ENCODE peak calls at places on chromosomes 1 and 21, in four cellular contexts. L is PC-9, V is HCT116, Y is PC-3. O is an unnamed sample. For H3K9me2, the result is how much of the 10 kb centered on the place peaks cover.

GRCh38 chr1:160925652-160926241 is 28.9 kb downstream of the ITLN2 start:
- DNase-seq in L (no peak), V (no peak), Y (peak), O (peak)

GRCh38 chr1:57222307-57222706 is 201.6 kb downstream of the DAB1 start:
- DNase-seq in L (no peak), V (no peak), Y (no peak), O (no peak)

GRCh38 chr21:43297989-43298388 is 128.9 kb downstream of the SIK1 start:
- DNase-seq in L (no peak), V (no peak), Y (no peak), O (no peak)

GRCh38 chr1:178704833-178705232 is 20.2 kb upstream of the RALGPS2 start:
- DNase-seq in L (no peak), V (no peak), Y (no peak), O (no peak)

GRCh38 chr1:231508497-231508896 is 20.0 kb upstream of the TSNAX start:
- DNase-seq in L (no peak), V (no peak), Y (no peak), O (no peak)

GRCh38 chr1:33298623-33299277 is 22.1 kb downstream of the A3GALT2 start:
- DNase-seq in L (peak), V (peak), Y (peak), O (peak)

GRCh38 chr1:109740615-109741373 is at the start of gene GSTM3:
- DNase-seq in L (peak), V (no peak), Y (peak), O (no peak)

GRCh38 chr1:46719689-46720088 is 775 bp upstream of the EFCAB14 start:
- DNase-seq in L (peak), V (no peak), Y (peak), O (peak)

GRCh38 chr1:247105966-247106365 is 1.8 kb upstream of the ZNF669 start:
- DNase-seq in L (no peak), V (no peak), Y (no peak), O (no peak)

GRCh38 chr21:42312626-42313104 is 2.5 kb downstream of the TFF3 start:
- DNase-seq in L (no peak), V (no peak), Y (no peak), O (no peak)

GRCh38 chr1:201220388-201220715 is 29.7 kb downstream of the IGFN1 start:
- DNase-seq in L (no peak), V (no peak), Y (no peak), O (no peak)

GRCh38 chr1:39576016-39576657 is 453 bp downstream of the PABPC4 start:
- DNase-seq in L (peak), V (no peak), Y (peak), O (peak)

GRCh38 chr1:221824025-221824424 is 82.1 kb upstream of the DUSP10 start:
- DNase-seq in L (peak), V (no peak), Y (peak), O (no peak)

GRCh38 chr21:42630626-42631025 is 22.8 kb upstream of the PDE9A start:
- DNase-seq in L (no peak), V (no peak), Y (no peak), O (no peak)

GRCh38 chr1:109113787-109114568 is at the start of gene ELAPOR1:
- DNase-seq in L (no peak), V (no peak), Y (peak), O (peak)

GRCh38 chr21:17789085-17789484 is 30.1 kb downstream of the C21orf91 start:
- DNase-seq in L (no peak), V (no peak), Y (no peak), O (no peak)

GRCh38 chr1:169809370-169810095 is 14.8 kb upstream of the METTL18 start:
- DNase-seq in L (no peak), V (peak), Y (peak), O (peak)

GRCh38 chr1:193392686-193393085 is 206.3 kb upstream of the B3GALT2 start:
- DNase-seq in L (no peak), V (no peak), Y (no peak), O (peak)

GRCh38 chr1:162412002-162412401 is at the start of gene SH2D1B:
- DNase-seq in L (no peak), V (no peak), Y (peak), O (no peak)

GRCh38 chr1:160094806-160095205 is 3.6 kb downstream of the IGSF8 start:
- DNase-seq in L (no peak), V (no peak), Y (no peak), O (no peak)

GRCh38 chr1:108570128-108570527 is 10.2 kb downstream of the EEIG2 start:
- DNase-seq in L (no peak), V (peak), Y (peak), O (peak)

GRCh38 chr1:109895720-109896504 is 14.7 kb upstream of the CSF1 start:
- DNase-seq in L (peak), V (no peak), Y (peak), O (no peak)

GRCh38 chr1:180616441-180616840 is 15.4 kb upstream of the XPR1 start:
- DNase-seq in L (no peak), V (no peak), Y (no peak), O (no peak)

GRCh38 chr1:84732520-84732919 is 42.3 kb upstream of the SSX2IP start:
- DNase-seq in L (no peak), V (no peak), Y (peak), O (no peak)

GRCh38 chr1:18109756-18110597 is 2.4 kb downstream of the IGSF21 start:
- DNase-seq in L (no peak), V (no peak), Y (no peak), O (peak)

GRCh38 chr1:214604543-214604942 is 1.5 kb downstream of the CENPF start:
- DNase-seq in L (no peak), V (no peak), Y (peak), O (no peak)
- H2AFZ ChIP-seq in L (peak), V (no peak), Y (no peak), O (no peak)

GRCh38 chr1:6023346-6023745 is 22.3 kb upstream of the KCNAB2 start:
- DNase-seq in L (no peak), V (no peak), Y (no peak), O (no peak)
- H3K9me2 ChIP-seq in L (under half), V (under half), Y (under half), O (under half)

DNA sequence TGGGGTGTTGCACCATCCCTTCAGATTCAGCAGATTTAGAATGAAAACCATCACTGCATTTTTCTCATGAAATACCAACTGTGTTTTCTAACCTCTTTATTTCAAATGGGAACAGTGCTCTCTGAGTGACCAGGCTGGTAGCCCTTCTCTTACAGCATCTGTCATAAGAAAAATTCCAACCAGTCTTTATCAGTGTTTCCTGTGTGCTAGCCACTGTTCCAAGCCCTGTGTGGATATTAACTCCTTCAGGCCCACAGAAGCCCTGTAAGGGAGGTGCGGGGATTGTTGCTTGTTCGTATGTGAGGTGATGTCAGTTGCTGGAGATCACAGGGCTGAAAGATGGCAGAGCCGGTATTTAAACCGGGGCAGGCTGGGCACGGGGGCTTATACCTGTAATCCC is 19.1 kb downstream of the H6PD start:
- DNase-seq in L (no peak), V (no peak), Y (no peak), O (no peak)
- H3K4me2 ChIP-seq in L (no peak), V (no peak), Y (no peak), O (peak)

GRCh38 chr1:2448098-2448445 is 28.0 kb upstream of the PLCH2 start:
- DNase-seq in L (peak), V (no peak), Y (no peak), O (no peak)

GRCh38 chr1:2445823-2446215 is 30.3 kb upstream of the PLCH2 start:
- DNase-seq in L (no peak), V (no peak), Y (no peak), O (no peak)

GRCh38 chr1:2447274-2448097 is 28.6 kb upstream of the PLCH2 start:
- DNase-seq in L (no peak), V (no peak), Y (no peak), O (no peak)

GRCh38 chr1:2446394-2446793 is 29.7 kb upstream of the PLCH2 start:
- DNase-seq in L (no peak), V (no peak), Y (no peak), O (no peak)

DNA sequence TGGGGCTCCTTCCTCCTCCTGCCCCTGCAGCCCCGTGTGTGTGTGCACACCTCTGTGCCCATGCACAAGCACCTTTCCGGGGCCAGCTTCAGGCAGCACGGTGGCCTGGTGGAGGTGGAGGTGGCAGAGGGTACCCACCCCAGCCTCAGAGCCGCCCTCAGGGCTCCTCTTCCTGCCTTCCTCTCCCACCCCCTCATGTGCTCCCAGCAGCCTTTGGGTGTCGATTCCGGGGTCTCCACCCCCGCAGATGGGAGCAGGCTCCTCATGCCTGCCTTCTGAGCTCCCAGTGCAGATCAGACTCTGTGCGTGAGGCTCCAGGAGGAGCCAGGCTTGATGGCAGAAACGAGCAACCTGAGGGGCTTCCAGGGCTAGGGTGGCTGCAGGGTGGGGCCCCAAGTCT is 29.2 kb upstream of the PLCH2 start:
- DNase-seq in L (no peak), V (no peak), Y (no peak), O (no peak)
- H2AFZ ChIP-seq in L (no peak), V (no peak), Y (no peak), O (no peak)

GRCh38 chr1:15958788-15959187 is 17.1 kb downstream of the ZBTB17 start:
- DNase-seq in L (no peak), V (no peak), Y (no peak), O (peak)
- H3K9me2 ChIP-seq in L (under half), V (under half), Y (under half), O (under half)

GRCh38 chr1:37002898-37003297 is 31.4 kb downstream of the GRIK3 start:
- DNase-seq in L (no peak), V (no peak), Y (no peak), O (no peak)

GRCh38 chr1:37001697-37002096 is 32.6 kb downstream of the GRIK3 start:
- DNase-seq in L (no peak), V (no peak), Y (no peak), O (peak)

GRCh38 chr1:37006132-37006868 is 28.0 kb downstream of the GRIK3 start:
- DNase-seq in L (no peak), V (no peak), Y (no peak), O (no peak)
- H3K4me2 ChIP-seq in L (no peak), V (no peak), Y (no peak), O (no peak)

DNA sequence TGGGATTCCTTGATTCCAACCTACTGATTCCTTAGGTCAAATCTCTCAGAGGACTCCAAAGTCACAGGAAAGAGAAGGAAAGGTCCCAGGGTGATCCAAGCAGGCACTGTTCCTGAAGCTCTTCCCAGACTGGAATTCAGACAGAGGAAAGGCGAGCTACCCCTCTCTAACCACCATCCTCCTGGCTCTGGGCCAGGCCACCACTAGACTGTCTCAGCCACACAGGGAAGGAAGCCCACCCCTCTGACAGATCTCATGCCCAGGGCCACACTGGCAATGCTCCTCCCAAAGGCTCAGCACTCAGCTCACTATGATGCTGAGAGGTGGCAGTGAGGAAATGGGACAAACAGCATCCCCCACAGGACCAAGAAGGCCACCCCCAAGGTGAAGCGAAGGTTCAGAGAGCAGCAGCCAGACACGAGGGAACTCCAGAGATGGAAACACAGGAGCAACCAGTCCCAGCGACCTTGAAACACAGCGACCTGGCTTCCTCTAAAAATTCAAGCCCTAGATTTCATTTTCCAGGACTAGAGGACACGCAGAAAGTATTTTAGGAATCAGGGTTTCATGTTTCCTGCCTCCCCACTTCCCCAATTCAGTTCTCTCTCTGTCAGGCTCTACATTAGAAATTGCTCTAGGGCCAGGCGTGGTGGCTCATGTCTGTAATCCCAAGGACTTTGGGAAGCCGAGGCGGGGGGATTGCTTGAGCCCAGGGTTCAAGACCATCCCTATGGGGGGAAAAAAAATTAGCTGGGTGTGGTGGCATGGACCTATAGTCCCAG is 18.8 kb downstream of the PIK3C2B start:
- DNase-seq in L (no peak), V (no peak), Y (no peak), O (no peak)
- H2AFZ ChIP-seq in L (no peak), V (no peak), Y (no peak), O (no peak)